ENCODE peak calls at places on chromosomes 4 and X, in seven cellular contexts. U is foreskin keratinocyte, K is B cell, Z is astrocyte of the cerebellum, H is colonic mucosa, I is mammary epithelial cell, D is lower lobe of right lung. B is an unnamed sample.

GRCh38 chr4:186932631-186933150 is 209.0 kb upstream of the FAT1 start:
- DNase-seq in Z (peak), U (peak), K (no peak), D (no peak), H (no peak), I (no peak), B (no peak)

GRCh38 chr4:105215609-105216313 is 69.1 kb downstream of the TET2 start:
- DNase-seq in U (peak), H (no peak), I (peak), Z (no peak), K (no peak), D (no peak), B (peak)

GRCh38 chr4:186702297-186702696 is 21.4 kb downstream of the FAT1 start:
- DNase-seq in I (no peak), U (no peak), H (no peak), Z (no peak), D (no peak), K (no peak), B (no peak)

GRCh38 chr4:37304612-37305011 is 60.1 kb downstream of the NWD2 start:
- DNase-seq in D (no peak), U (no peak), I (no peak), K (no peak), H (no peak), Z (no peak), B (no peak)

GRCh38 chr4:72975488-72975784 is 94.1 kb downstream of the COX18 start:
- DNase-seq in U (no peak), D (no peak), I (no peak), H (no peak), K (no peak), Z (no peak), B (no peak)

GRCh38 chr4:182872886-182873285 is 44.3 kb downstream of the DCTD start:
- DNase-seq in Z (no peak), K (no peak), D (no peak), I (no peak), H (no peak), U (no peak), B (no peak)

GRCh38 chr4:124278477-124278876 is 434.1 kb downstream of the ANKRD50 start:
- DNase-seq in U (peak), D (no peak), I (peak), H (no peak), Z (peak), K (no peak), B (no peak)

GRCh38 chr4:57074753-57075152 is 35.4 kb downstream of the IGFBP7 start:
- DNase-seq in I (peak), H (no peak), Z (no peak), D (no peak), U (peak), K (no peak), B (no peak)

GRCh38 chrX:147736045-147736444 is 175.7 kb upstream of the FMR1 start:
- DNase-seq in Z (no peak), U (no peak), H (no peak), I (no peak), K (no peak), D (no peak), B (no peak)

GRCh38 chr4:3232871-3233271 is 16.1 kb upstream of the MSANTD1 start:
- DNase-seq in K (no peak), D (peak), Z (no peak), I (no peak), U (no peak), H (no peak), B (no peak)

GRCh38 chrX:136607236-136607635 is 40.7 kb upstream of the CD40LG start:
- DNase-seq in U (no peak), D (no peak), H (no peak), Z (no peak), I (no peak), K (no peak), B (no peak)

GRCh38 chr4:147590249-147590920 is 26.8 kb upstream of the TMEM184C start:
- DNase-seq in Z (peak), D (no peak), H (peak), I (peak), U (peak), K (peak), B (peak)

GRCh38 chr4:187840814-187841213 is 154.8 kb upstream of the ZFP42 start:
- DNase-seq in H (no peak), D (no peak), Z (no peak), K (no peak), U (peak), I (peak), B (no peak)

GRCh38 chrX:3653111-3653510 is 60.3 kb downstream of the PRKX start:
- DNase-seq in Z (no peak), H (no peak), I (no peak), U (no peak), D (no peak), K (no peak), B (no peak)

GRCh38 chr4:177369372-177369771 is 59.7 kb downstream of the NEIL3 start:
- DNase-seq in I (no peak), K (no peak), H (no peak), D (no peak), U (no peak), Z (peak), B (no peak)

GRCh38 chr4:177371452-177371851 is 61.8 kb downstream of the NEIL3 start:
- DNase-seq in D (no peak), U (no peak), K (no peak), I (no peak), H (no peak), Z (no peak), B (no peak)

DNA sequence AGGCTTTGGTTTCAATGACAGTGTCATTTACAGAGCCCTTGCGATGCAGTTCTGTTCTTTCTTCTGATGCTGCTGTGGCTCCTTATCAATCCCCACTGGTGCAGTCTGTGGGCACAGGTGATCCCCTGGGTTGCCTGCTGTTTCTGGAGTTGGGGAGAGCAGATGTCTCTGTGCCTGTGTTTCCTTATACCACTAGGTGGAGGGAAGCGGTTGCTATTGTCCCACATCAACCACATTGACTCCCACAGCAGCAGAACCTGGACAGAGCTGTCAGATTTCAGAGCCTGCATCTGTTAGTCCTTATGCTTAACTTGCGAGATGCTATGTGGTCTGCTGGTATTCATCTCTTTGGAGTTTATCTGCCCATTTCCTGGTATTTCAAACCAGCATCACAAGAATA is 57.7 kb downstream of the NEIL3 start:
- DNase-seq in K (no peak), H (no peak), U (peak), D (no peak), I (peak), Z (no peak), B (no peak)
- TF ChIP-seq CTCF in K (no peak), H (no peak), U (peak), D (no peak), I (peak), Z (peak), B (no peak)

DNA sequence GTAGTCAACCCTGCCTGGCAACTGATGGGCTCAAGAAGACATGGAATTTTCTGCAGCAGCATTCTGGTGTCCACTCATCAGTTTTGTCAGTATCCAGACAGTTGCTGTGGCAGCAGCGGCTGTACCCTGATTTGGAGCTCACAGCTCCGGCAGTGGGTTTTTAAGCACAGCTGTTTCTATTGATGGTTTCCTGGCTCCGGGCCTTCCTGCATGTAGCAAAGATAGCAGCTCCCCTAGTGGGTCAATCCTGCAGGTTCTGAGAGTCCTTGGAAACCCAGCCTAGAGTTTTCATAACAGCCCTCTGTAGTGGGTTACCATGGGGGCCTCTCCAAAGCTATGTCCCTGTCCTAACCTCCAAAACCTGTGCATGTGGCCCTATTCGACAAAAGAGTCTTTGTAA is 84.0 kb upstream of the ATP6AP2 start:
- DNase-seq in Z (peak), H (no peak), K (no peak), D (no peak), U (no peak), I (no peak), B (no peak)
- TF ChIP-seq CTCF in Z (peak), H (no peak), K (no peak), D (no peak), U (no peak), I (no peak), B (no peak)

GRCh38 chr4:121252224-121252806 is 88.2 kb upstream of the TNIP3 start:
- DNase-seq in D (peak), I (peak), Z (peak), U (peak), H (peak), K (peak), B (peak)
- TF ChIP-seq CTCF in D (peak), I (peak), Z (peak), U (peak), H (peak), K (peak), B (peak)

DNA sequence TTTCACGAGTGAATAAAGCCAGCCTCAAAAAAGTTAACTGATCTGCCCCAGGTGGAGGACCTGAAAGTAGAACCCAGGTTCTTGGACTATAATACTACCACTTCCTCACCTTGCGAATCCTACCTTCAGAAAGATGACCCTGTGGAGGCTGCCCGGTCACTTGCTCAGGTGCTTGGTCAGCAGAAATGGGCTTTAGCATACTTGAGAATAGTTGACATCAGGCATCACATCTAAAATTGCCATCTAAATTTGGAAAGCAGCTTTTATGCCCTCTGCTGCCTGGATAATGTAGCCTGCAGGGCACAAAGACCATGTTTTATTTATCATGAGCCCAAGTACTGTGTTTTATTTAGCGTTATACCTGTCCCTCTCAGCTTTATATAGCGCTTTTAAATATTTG is 3.0 kb downstream of the BCLAF3 start:
- DNase-seq in I (no peak), D (no peak), K (no peak), U (no peak), H (no peak), Z (no peak), B (no peak)
- TF ChIP-seq CTCF in I (no peak), D (no peak), K (no peak), U (no peak), H (no peak), Z (no peak), B (no peak)